ENCODE peak calls at places on chromosomes 4 and X, in eight cellular contexts. D is activated T-cell treated with anti-CD3 and anti-CD28 coated beads for 4 hours; F is dermis microvascular lymphatic vessel endothelial cell; L is endothelial cell; I is stimulated activated CD8-positive, alpha-beta memory T cell treated with anti-CD3 and anti-CD28 coated beads, Interleukin-7, amount 100 ng/mL, for 1 hour; M is NCI-H1930; V is globus pallidus; C is GF-D8. G is an unnamed sample.

GRCh38 chr4:74692973-74693372 is 101.3 kb downstream of the BTC start:
- DNase-seq in V (no peak), F (no peak), I (no peak), D (no peak), L (no peak), C (no peak), M (no peak), G (no peak)

GRCh38 chr4:74021617-74022016 is 16.9 kb downstream of the CXCL3 start:
- DNase-seq in V (no peak), F (no peak), C (no peak), D (no peak), M (no peak), L (no peak), I (no peak), G (no peak)

GRCh38 chr4:80803337-80803736 is 227.2 kb upstream of the BMP3 start:
- DNase-seq in M (no peak), V (no peak), F (no peak), L (no peak), D (no peak), C (no peak), I (no peak), G (no peak)

GRCh38 chrX:39445336-39445735 is 644.1 kb downstream of the MID1IP1 start:
- DNase-seq in I (no peak), C (no peak), D (peak; percentile 38), F (no peak), L (peak; percentile 19), V (no peak), M (no peak), G (no peak)

GRCh38 chr4:118823471-118823870 is 12.5 kb downstream of the SEC24D start:
- DNase-seq in D (no peak), L (no peak), F (peak; percentile 5), M (no peak), C (no peak), I (no peak), V (no peak), G (no peak)

GRCh38 chr4:3276961-3277360 is 15.9 kb upstream of the RGS12 start:
- DNase-seq in L (no peak), D (no peak), F (no peak), M (no peak), C (no peak), I (no peak), V (peak; percentile 45), G (no peak)

GRCh38 chr4:77817304-77818076 is 1.7 kb downstream of the CNOT6L start:
- DNase-seq in C (no peak), L (no peak), D (no peak), V (no peak), M (no peak), I (no peak), F (no peak), G (no peak)

GRCh38 chr4:6342530-6343293 is 73.1 kb downstream of the WFS1 start:
- DNase-seq in D (no peak), V (peak; percentile 31), F (peak; percentile 47), I (no peak), L (no peak), M (no peak), C (peak; percentile 2), G (peak; percentile 60)

GRCh38 chr4:118277243-118277642 is 75.6 kb downstream of the PRSS12 start:
- DNase-seq in C (no peak), I (no peak), M (no peak), L (no peak), D (no peak), V (no peak), F (no peak), G (no peak)

GRCh38 chrX:21374163-21374993 is at the start of gene CNKSR2:
- DNase-seq in V (no peak), L (peak; percentile 61), M (peak; percentile 78), C (no peak), F (no peak), D (peak; percentile 48), I (peak; percentile 37), G (peak; percentile 22)

GRCh38 chr4:173301518-173302201 is 32.5 kb downstream of the HMGB2 start:
- DNase-seq in M (no peak), V (peak; percentile 24), L (no peak), C (no peak), D (no peak), I (no peak), F (no peak), G (no peak)

GRCh38 chrX:10841579-10841978 is 221.2 kb upstream of the MID1 start:
- DNase-seq in L (no peak), C (no peak), D (no peak), I (no peak), V (no peak), F (no peak), M (no peak), G (no peak)

GRCh38 chr4:153464068-153464467 is 2.1 kb upstream of the TMEM131L start:
- DNase-seq in L (no peak), C (no peak), I (no peak), M (no peak), D (no peak), F (no peak), V (no peak), G (no peak)

GRCh38 chr4:1683371-1683902 is 676 bp downstream of the FAM53A start:
- DNase-seq in V (peak; percentile 36), I (no peak), M (no peak), D (peak; percentile 27), F (peak; percentile 3), L (peak; percentile 28), C (no peak), G (no peak)

GRCh38 chrX:139691843-139692505 is 16.0 kb downstream of the MCF2 start:
- DNase-seq in M (no peak), D (no peak), F (no peak), L (peak; percentile 10), V (no peak), I (no peak), C (no peak), G (no peak)

GRCh38 chrX:153158319-153158718 is 20.8 kb upstream of the MAGEA1 start:
- DNase-seq in C (no peak), F (no peak), L (no peak), M (no peak), V (no peak), I (no peak), D (no peak), G (no peak)

GRCh38 chr4:6332042-6332668 is 62.5 kb downstream of the WFS1 start:
- DNase-seq in D (no peak), I (no peak), C (no peak), L (peak; percentile 69), M (no peak), F (no peak), V (peak; percentile 33), G (no peak)

GRCh38 chr4:141746026-141746425 is 109.6 kb downstream of the IL15 start:
- DNase-seq in C (no peak), V (no peak), M (no peak), F (no peak), D (no peak), I (no peak), L (no peak), G (no peak)

GRCh38 chr4:76028242-76028859 is 5.1 kb upstream of the CXCL10 start:
- DNase-seq in L (no peak), V (peak; percentile 20), I (no peak), M (no peak), F (peak; percentile 30), C (no peak), D (no peak), G (no peak)

GRCh38 chr4:100286601-100287000 is 96.3 kb upstream of the DDIT4L start:
- DNase-seq in C (no peak), L (no peak), M (no peak), F (no peak), D (no peak), I (no peak), V (no peak), G (no peak)

GRCh38 chrX:123607806-123608205 is 125.0 kb downstream of the THOC2 start:
- DNase-seq in M (no peak), L (no peak), C (no peak), F (no peak), V (no peak), D (no peak), I (no peak), G (no peak)

GRCh38 chr4:21879187-21879586 is 69.4 kb downstream of the KCNIP4 start:
- DNase-seq in L (peak; percentile 15), D (no peak), C (no peak), M (no peak), V (no peak), I (no peak), F (no peak), G (no peak)

GRCh38 chr4:26884486-26884988 is 23.9 kb downstream of the STIM2 start:
- DNase-seq in D (no peak), C (no peak), I (no peak), F (no peak), M (no peak), V (no peak), L (no peak), G (no peak)

GRCh38 chr4:875818-876423 is 50.0 kb upstream of the CPLX1 start:
- DNase-seq in M (no peak), F (no peak), V (no peak), C (no peak), I (no peak), D (no peak), L (no peak), G (no peak)

GRCh38 chrX:150362599-150363481 is at the start of gene MAMLD1:
- DNase-seq in F (peak; percentile 55), D (no peak), I (no peak), L (peak; percentile 18), V (peak; percentile 35), C (no peak), M (peak; percentile 9), G (no peak)

GRCh38 chrX:18792828-18793227 is 85.4 kb downstream of the PPEF1 start:
- DNase-seq in M (no peak), L (no peak), I (no peak), C (no peak), F (no peak), V (no peak), D (no peak), G (no peak)

GRCh38 chr4:91233164-91233563 is 1070.6 kb upstream of the GRID2 start:
- DNase-seq in C (no peak), V (no peak), F (no peak), L (no peak), M (no peak), I (no peak), D (no peak), G (no peak)

GRCh38 chrX:132532955-132533354 is 44.1 kb upstream of the MBNL3 start:
- DNase-seq in C (no peak), V (no peak), D (no peak), M (no peak), F (no peak), I (no peak), L (no peak), G (no peak)

GRCh38 chr4:112855058-112855457 is 194.4 kb upstream of the ANK2 start:
- DNase-seq in L (no peak), M (no peak), C (no peak), I (no peak), V (peak; percentile 82), D (no peak), F (no peak), G (no peak)

GRCh38 chrX:50813843-50814661 is at the start of gene SHROOM4:
- DNase-seq in V (peak; percentile 85), F (no peak), C (no peak), I (no peak), D (no peak), M (no peak), L (peak; percentile 52), G (no peak)

GRCh38 chr4:145154573-145154972 is 25.8 kb downstream of the OTUD4 start:
- DNase-seq in F (peak; percentile 44), L (peak; percentile 46), I (no peak), V (peak; percentile 43), C (no peak), D (no peak), M (no peak), G (no peak)

GRCh38 chrX:581717-582116 is 48.9 kb upstream of the SHOX start:
- DNase-seq in I (no peak), D (no peak), V (no peak), M (no peak), L (no peak), F (no peak), C (no peak), G (no peak)

GRCh38 chr4:123524958-123525628 is 128.5 kb downstream of the SPRY1 start:
- DNase-seq in D (no peak), V (no peak), F (no peak), M (no peak), I (no peak), C (no peak), L (no peak), G (no peak)

GRCh38 chr4:185134176-185134869 is 8.7 kb upstream of the SLC25A4 start:
- DNase-seq in F (peak; percentile 47), V (peak; percentile 39), L (no peak), M (peak; percentile 19), I (no peak), D (no peak), C (no peak), G (no peak)